ENCODE peak calls at places on chromosomes 7 and 10, in nine cellular contexts. H is NB4; V is stimulated activated CD8-positive, alpha-beta memory T cell treated with anti-CD3 and anti-CD28 coated beads, Interleukin-7, amount 100 ng/mL, for 48 hours; Z is Jurkat, Clone E6-1; K is NCI-H2081; Y is fibroblast of mammary gland; B is tibial artery; X is MCF 10A; P is Peyer's patch. R is an unnamed sample.

GRCh38 chr7:116212859-116213258 is 2.5 kb downstream of the TES start:
- DNase-seq in K (no peak), Z (no peak), Y (peak; percentile 92), V (no peak), X (peak; percentile 72), P (no peak), H (no peak), B (no peak), R (no peak)

GRCh38 chr7:101133621-101134398 is 6.9 kb downstream of the SERPINE1 start:
- DNase-seq in Y (peak; percentile 78), Z (no peak), B (no peak), K (no peak), X (no peak), V (no peak), P (no peak), H (peak; percentile 72), R (no peak)

GRCh38 chr10:123797813-123798212 is 93.8 kb downstream of the CPXM2 start:
- DNase-seq in Y (no peak), P (no peak), K (no peak), V (no peak), H (no peak), B (no peak), X (no peak), Z (no peak), R (no peak)

GRCh38 chr10:30188567-30189253 is 129.3 kb upstream of the JCAD start:
- DNase-seq in Z (no peak), X (no peak), H (no peak), B (no peak), Y (no peak), P (no peak), K (no peak), V (no peak), R (no peak)

GRCh38 chr7:119935418-119936025 is 337.5 kb upstream of the KCND2 start:
- DNase-seq in B (no peak), V (no peak), X (peak; percentile 46), H (peak; percentile 62), K (peak; percentile 58), P (no peak), Y (peak; percentile 76), Z (peak; percentile 25), R (no peak)

GRCh38 chr10:117616179-117616578 is 73.6 kb downstream of the EMX2 start:
- DNase-seq in X (no peak), K (no peak), B (no peak), H (no peak), P (no peak), V (no peak), Y (no peak), Z (no peak), R (no peak)

GRCh38 chr7:64636386-64636785 is 29.5 kb upstream of the ZNF107 start:
- DNase-seq in V (no peak), Y (no peak), B (no peak), H (peak; percentile 54), Z (peak; percentile 47), K (no peak), X (no peak), P (no peak), R (no peak)

GRCh38 chr7:41967156-41967555 is 264.3 kb upstream of the INHBA start:
- DNase-seq in P (no peak), X (peak; percentile 73), H (peak; percentile 63), V (no peak), K (no peak), Y (peak; percentile 81), B (no peak), Z (no peak), R (no peak)

GRCh38 chr10:35451103-35452016 is 115.1 kb downstream of the CCNY start:
- DNase-seq in P (no peak), H (peak; percentile 60), V (no peak), B (no peak), X (no peak), Z (no peak), K (no peak), Y (peak; percentile 17), R (no peak)

GRCh38 chr7:94249631-94250030 is 145.1 kb upstream of the COL1A2 start:
- DNase-seq in Y (no peak), K (no peak), X (no peak), V (no peak), B (no peak), H (no peak), Z (no peak), P (no peak), R (no peak)

GRCh38 chr10:59060852-59061251 is 115.6 kb upstream of the PHYHIPL start:
- DNase-seq in V (no peak), Y (no peak), P (no peak), Z (no peak), X (no peak), H (no peak), K (no peak), B (no peak), R (no peak)

GRCh38 chr7:91503934-91504575 is 239.8 kb downstream of the FZD1 start:
- DNase-seq in K (no peak), Y (peak; percentile 14), H (no peak), X (no peak), V (no peak), B (no peak), P (no peak), Z (no peak), R (no peak)

GRCh38 chr10:46273506-46274477 is 13.0 kb upstream of the ANTXRL start:
- DNase-seq in V (no peak), Z (no peak), P (peak; percentile 16), X (no peak), Y (no peak), H (peak; percentile 63), B (peak; percentile 53), K (no peak), R (peak; percentile 29)

GRCh38 chr10:14583252-14583651 is 191.4 kb downstream of the FAM107B start:
- DNase-seq in X (no peak), P (peak; percentile 89), Z (no peak), V (peak; percentile 87), H (no peak), Y (no peak), B (no peak), K (no peak), R (no peak)

GRCh38 chr10:30751678-30752331 is 122.3 kb upstream of the LYZL2 start:
- DNase-seq in Y (peak; percentile 85), H (peak; percentile 79), V (peak; percentile 26), P (no peak), B (peak; percentile 86), X (peak; percentile 56), Z (peak; percentile 51), K (peak; percentile 61), R (no peak)

GRCh38 chr10:27742926-27743735 is 2.5 kb downstream of the MKX start:
- DNase-seq in Z (no peak), P (no peak), K (peak; percentile 19), B (peak; percentile 77), Y (no peak), H (peak; percentile 26), V (no peak), X (no peak), R (peak; percentile 79)

GRCh38 chr10:31321396-31321941 is 2.5 kb downstream of the ZEB1 start:
- DNase-seq in V (no peak), X (no peak), K (peak; percentile 40), P (peak; percentile 17), H (no peak), Y (peak; percentile 27), Z (no peak), B (no peak), R (no peak)

GRCh38 chr7:150380463-150380862 is 1.3 kb downstream of the ZNF775 start:
- DNase-seq in P (no peak), V (no peak), Y (no peak), B (no peak), H (no peak), Z (no peak), K (peak; percentile 19), X (no peak), R (no peak)

GRCh38 chr10:27448926-27449325 is 55.2 kb upstream of the RAB18 start:
- DNase-seq in B (no peak), Z (no peak), X (peak; percentile 52), V (no peak), H (peak; percentile 52), P (no peak), Y (peak; percentile 68), K (no peak), R (no peak)

GRCh38 chr7:34471844-34472243 is 186.2 kb upstream of the NPSR1 start:
- DNase-seq in Y (no peak), V (no peak), P (no peak), H (no peak), B (no peak), K (no peak), Z (no peak), X (no peak), R (no peak)

GRCh38 chr7:122305475-122306319 is 1.1 kb upstream of the FEZF1 start:
- DNase-seq in X (no peak), P (no peak), B (peak; percentile 59), K (peak; percentile 75), Y (no peak), V (no peak), Z (no peak), H (no peak), R (peak; percentile 58)

GRCh38 chr10:37754538-37755323 is 102.7 kb downstream of the ZNF248 start:
- DNase-seq in Z (peak; percentile 69), P (no peak), K (no peak), V (no peak), H (peak; percentile 98), X (no peak), B (no peak), Y (peak; percentile 6), R (no peak)

GRCh38 chr7:141702047-141702567 is at the start of gene DENND11:
- DNase-seq in Y (no peak), V (no peak), P (peak; percentile 41), Z (no peak), B (peak; percentile 74), H (peak; percentile 69), K (peak; percentile 75), X (peak; percentile 44), R (peak; percentile 82)

GRCh38 chr10:104328916-104329710 is 9.2 kb downstream of the ITPRIP start:
- DNase-seq in X (peak; percentile 97), P (peak; percentile 73), Z (peak; percentile 81), K (peak; percentile 79), H (peak; percentile 95), B (peak; percentile 93), Y (peak; percentile 99), V (peak; percentile 88), R (peak; percentile 79)

GRCh38 chr7:109322833-109323232 is 753.2 kb downstream of the DNAJB9 start:
- DNase-seq in V (no peak), H (peak; percentile 28), B (no peak), K (no peak), Y (no peak), P (no peak), X (no peak), Z (no peak), R (no peak)

GRCh38 chr7:28755255-28755654 is 202.9 kb downstream of the TRIL start:
- DNase-seq in Z (no peak), Y (peak; percentile 77), V (no peak), P (no peak), B (no peak), X (peak; percentile 51), K (no peak), H (no peak), R (no peak)

GRCh38 chr7:18770154-18770807 is 274.7 kb downstream of the HDAC9 start:
- DNase-seq in H (peak; percentile 14), P (no peak), K (no peak), Z (peak; percentile 18), Y (peak; percentile 91), B (no peak), X (peak; percentile 20), V (no peak), R (no peak)

GRCh38 chr10:7151538-7151937 is 259.3 kb downstream of the SFMBT2 start:
- DNase-seq in P (no peak), H (no peak), X (no peak), B (no peak), Z (no peak), Y (no peak), V (no peak), K (no peak), R (no peak)

GRCh38 chr7:3152714-3153113 is 109.0 kb upstream of the CARD11 start:
- DNase-seq in P (no peak), H (no peak), K (no peak), B (no peak), X (no peak), Y (no peak), Z (no peak), V (no peak), R (no peak)

GRCh38 chr10:52440612-52441285 is 126.7 kb downstream of the DKK1 start:
- DNase-seq in K (no peak), Z (no peak), X (no peak), Y (no peak), H (no peak), V (no peak), B (no peak), P (no peak), R (no peak)

R was measured in kidney.